ENCODE peak calls at places on chromosomes 3 and 15, in seven cellular contexts. X, N, E, K, U, F and J are unnamed samples.

GRCh38 chr15:90001683-90002427 is 731 bp downstream of the ZNF710 start:
- DNase-seq in N (peak), X (peak), F (no peak), K (no peak), E (peak), U (peak), J (peak)

GRCh38 chr3:122786067-122786466 is 7.6 kb downstream of the HSPBAP1 start:
- DNase-seq in N (no peak), U (no peak), E (no peak), K (no peak), X (no peak), F (no peak), J (no peak)

GRCh38 chr15:40838756-40839155 is 5.1 kb upstream of the SPINT1 start:
- DNase-seq in F (no peak), U (no peak), E (no peak), K (no peak), X (no peak), N (no peak), J (no peak)

GRCh38 chr15:64017591-64018163 is 28.6 kb downstream of the DAPK2 start:
- DNase-seq in F (peak), U (no peak), K (no peak), E (no peak), X (no peak), N (no peak), J (no peak)

GRCh38 chr15:92391640-92392039 is 2.0 kb upstream of the ST8SIA2 start:
- DNase-seq in F (no peak), X (no peak), K (no peak), N (no peak), U (no peak), E (peak), J (no peak)

GRCh38 chr15:28456476-28457395 is 76.0 kb downstream of the GOLGA8G start:
- DNase-seq in K (peak), X (no peak), U (no peak), N (no peak), F (no peak), E (peak), J (peak)

GRCh38 chr3:14837188-14837587 is 18.4 kb downstream of the FGD5 start:
- DNase-seq in E (no peak), U (no peak), X (no peak), F (no peak), N (no peak), K (no peak), J (no peak)

GRCh38 chr15:101157721-101158120 is 94.1 kb downstream of the CHSY1 start:
- DNase-seq in E (no peak), K (no peak), N (no peak), X (no peak), F (no peak), U (no peak), J (no peak)

GRCh38 chr3:4447600-4448561 is 19.2 kb downstream of the SUMF1 start:
- DNase-seq in E (no peak), U (no peak), K (no peak), N (no peak), F (no peak), X (no peak), J (no peak)

GRCh38 chr3:56624725-56625124 is 58.3 kb downstream of the TASOR start:
- DNase-seq in X (no peak), E (no peak), U (no peak), K (no peak), N (no peak), F (peak), J (no peak)

GRCh38 chr15:66838671-66839239 is 136.7 kb downstream of the SMAD6 start:
- DNase-seq in E (no peak), K (no peak), F (no peak), N (no peak), U (no peak), X (no peak), J (no peak)

GRCh38 chr3:81758275-81758674 is 3.2 kb downstream of the GBE1 start:
- DNase-seq in N (no peak), E (no peak), F (peak), U (no peak), K (no peak), X (no peak), J (no peak)

GRCh38 chr3:53705024-53705750 is 141.0 kb downstream of the CHDH start:
- DNase-seq in N (no peak), K (peak), F (no peak), E (no peak), U (peak), X (peak), J (no peak)

GRCh38 chr3:49841126-49841525 is 15.2 kb downstream of the TRAIP start:
- DNase-seq in N (peak), F (no peak), E (no peak), X (no peak), U (no peak), K (no peak), J (no peak)

GRCh38 chr15:101056366-101057334 is 137.5 kb downstream of the LRRK1 start:
- DNase-seq in K (no peak), U (peak), N (no peak), X (no peak), E (no peak), F (no peak), J (no peak)

GRCh38 chr3:165455360-165455759 is 259.2 kb upstream of the SLITRK3 start:
- DNase-seq in X (no peak), K (no peak), U (no peak), N (no peak), E (no peak), F (no peak), J (no peak)

GRCh38 chr3:156477306-156477705 is 77.6 kb downstream of the SSR3 start:
- DNase-seq in E (no peak), K (no peak), X (no peak), N (no peak), F (peak), U (no peak), J (no peak)

GRCh38 chr3:38111201-38111600 is 25.7 kb downstream of the ACAA1 start:
- DNase-seq in N (no peak), K (no peak), E (no peak), F (no peak), U (peak), X (no peak), J (no peak)

DNA sequence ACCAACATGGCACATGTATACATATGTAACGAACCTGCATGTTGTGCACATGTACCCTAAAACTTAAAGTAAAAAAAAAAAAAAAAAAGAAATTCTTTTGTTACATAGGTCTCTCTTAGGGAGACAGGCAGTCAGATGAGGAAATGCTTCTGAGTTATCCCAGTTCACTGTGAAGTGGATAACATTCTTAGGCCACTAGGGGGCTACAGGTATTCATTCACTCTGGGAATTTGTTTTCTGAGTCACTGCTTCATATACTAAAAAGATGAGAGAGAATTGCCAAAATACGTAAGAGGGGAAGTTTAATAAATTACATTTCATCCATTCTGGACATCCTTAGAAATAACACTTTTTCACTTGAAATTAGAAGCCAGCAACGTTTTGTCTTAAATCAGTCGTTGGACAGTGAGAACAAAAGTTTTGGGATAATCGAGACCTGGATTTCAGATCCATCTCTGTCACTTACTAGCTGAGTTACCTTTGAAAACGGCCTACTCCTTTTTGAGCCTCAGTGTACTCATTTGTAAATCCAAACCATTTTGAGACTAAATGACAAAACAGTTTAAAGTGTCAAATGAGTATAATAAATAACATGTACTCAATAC is 738.4 kb upstream of the ALCAM start:
- DNase-seq in K (no peak), N (no peak), U (no peak), X (no peak), F (peak), E (peak), J (no peak)
- TF ChIP-seq CTCF in K (peak), N (peak), U (peak), X (peak), F (peak), E (peak), J (no peak)

DNA sequence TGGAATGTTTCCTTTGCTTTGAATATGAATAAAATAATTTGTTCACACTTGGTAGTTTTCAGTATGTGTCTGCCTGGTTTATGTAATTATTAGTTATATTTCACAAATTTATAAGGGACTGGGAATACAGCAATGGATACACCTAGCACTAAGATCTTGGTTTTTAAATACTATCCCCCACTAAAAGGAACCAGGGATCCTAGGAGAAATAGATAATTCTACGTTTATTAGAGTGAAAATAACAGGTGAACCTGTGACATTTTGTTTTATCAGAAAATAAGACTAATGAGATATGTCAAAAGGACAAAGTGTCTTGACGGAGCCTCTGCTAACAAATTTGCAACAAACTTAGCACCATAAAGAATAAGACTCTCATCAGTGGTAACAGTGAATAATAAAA is 3.4 kb downstream of the PSMD6 start:
- DNase-seq in K (no peak), N (no peak), F (no peak), E (no peak), U (no peak), X (no peak), J (no peak)
- TF ChIP-seq CTCF in K (no peak), N (no peak), F (no peak), E (no peak), U (no peak), X (no peak), J (no peak)

GRCh38 chr3:127589600-127590281 is 792 bp downstream of the TPRA1 start:
- DNase-seq in U (no peak), K (no peak), F (no peak), N (peak), X (peak), E (no peak), J (no peak)
- TF ChIP-seq CTCF in U (no peak), K (no peak), F (no peak), N (no peak), X (no peak), E (no peak), J (no peak)

DNA sequence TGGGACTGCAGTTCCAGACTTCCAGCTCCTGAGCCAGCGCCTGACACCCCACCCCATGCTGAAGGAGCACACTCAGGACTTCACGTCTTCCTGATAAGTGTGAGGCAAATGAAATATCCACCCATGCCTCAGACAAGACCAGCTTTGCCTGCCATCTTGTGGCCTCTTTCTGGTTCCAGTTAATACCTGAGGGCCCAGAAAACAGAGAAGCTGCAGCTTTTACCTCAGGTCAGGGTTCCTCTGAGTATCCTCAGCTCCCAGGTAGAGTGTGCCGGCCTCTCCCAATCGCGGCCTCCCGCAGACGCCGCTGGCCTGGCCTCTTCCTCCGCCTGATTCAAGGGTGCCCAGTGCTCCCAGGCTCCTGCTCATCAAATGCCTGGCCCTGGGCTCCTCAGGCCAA is 5.1 kb upstream of the KLHL6 start:
- DNase-seq in E (peak), U (no peak), F (no peak), X (no peak), N (peak), K (no peak), J (no peak)
- TF ChIP-seq CTCF in E (peak), U (no peak), F (peak), X (no peak), N (peak), K (peak), J (peak)

GRCh38 chr3:129890125-129890524 is 3.4 kb downstream of the TMCC1 start:
- DNase-seq in N (no peak), F (no peak), U (no peak), E (no peak), K (no peak), X (no peak), J (no peak)

GRCh38 chr3:129893616-129894070 is at the start of gene TMCC1:
- DNase-seq in F (peak), K (peak), N (peak), X (peak), E (peak), U (peak), J (peak)

GRCh38 chr3:129890891-129891290 is 2.6 kb downstream of the TMCC1 start:
- DNase-seq in K (no peak), X (no peak), U (no peak), F (no peak), N (no peak), E (no peak), J (no peak)

GRCh38 chr3:129892486-129892856 is 1.0 kb downstream of the TMCC1 start:
- DNase-seq in E (no peak), U (no peak), N (no peak), X (peak), F (no peak), K (no peak), J (peak)

GRCh38 chr3:129892857-129893615 is 475 bp downstream of the TMCC1 start:
- DNase-seq in F (no peak), K (peak), E (peak), N (peak), U (no peak), X (no peak), J (peak)
- TF ChIP-seq CTCF in F (peak), K (peak), E (no peak), N (no peak), U (no peak), X (no peak), J (no peak)

DNA sequence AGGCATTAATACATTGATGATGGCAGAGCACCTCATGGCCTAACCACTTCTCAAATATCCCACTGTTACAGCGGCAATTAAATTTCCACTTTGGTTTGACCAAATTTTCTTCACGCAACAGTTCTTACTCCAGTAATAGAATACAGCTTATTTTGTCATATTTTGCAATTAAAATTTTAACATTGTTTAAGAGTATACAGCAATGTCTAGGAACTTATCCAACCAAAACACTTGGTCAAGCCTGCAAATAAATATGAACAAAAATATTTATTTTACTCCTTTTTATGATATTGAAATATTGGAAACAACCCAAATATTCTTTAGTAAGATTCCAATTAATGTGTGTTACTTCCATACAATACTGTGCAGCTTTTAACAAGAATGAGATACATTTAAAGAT is 45.3 kb upstream of the C3orf80 start:
- DNase-seq in E (no peak), N (no peak), K (no peak), U (no peak), X (no peak), F (no peak), J (no peak)
- TF ChIP-seq CTCF in E (no peak), N (no peak), K (no peak), U (no peak), X (no peak), F (no peak), J (no peak)

GRCh38 chr3:172635588-172635987 is 75.3 kb downstream of the NCEH1 start:
- DNase-seq in F (no peak), K (no peak), N (no peak), E (peak), X (no peak), U (no peak), J (peak)
- TF ChIP-seq CTCF in F (no peak), K (no peak), N (no peak), E (no peak), X (no peak), U (no peak), J (no peak)

GRCh38 chr15:65630760-65631159 is 9.0 kb downstream of the SLC24A1 start:
- DNase-seq in N (no peak), U (no peak), E (no peak), F (no peak), X (no peak), K (no peak), J (no peak)
- TF ChIP-seq CTCF in N (no peak), U (no peak), E (no peak), F (no peak), X (no peak), K (no peak), J (no peak)